ENCODE peak calls at places on chromosomes 16 and 17, in eight cellular contexts. One of them, this sample, is unnamed.

GRCh38 chr17:7852919-7853692 is 1.8 kb upstream of the TMEM88 start:
- ATAC-seq in activated B cell treated with CpG ODN at 0.5 μM for 24 hours: no peak
- ATAC-seq in activated CD8-positive, alpha-beta memory T cell treated with anti-CD3 and anti-CD28 coated beads, Interleukin-2, amount 10 ng/mL, durations not matched to agents 7 days and 5 days: no peak
- ATAC-seq in CD4-positive, CD25-positive, alpha-beta regulatory T cell: no peak
- ATAC-seq in mucosa of descending colon: no peak
- ATAC-seq in activated T-cell treated with anti-CD3 and anti-CD28 coated beads, Interleukin-2, amount 50 U/mL, for 72 hours: no peak
- ATAC-seq in stimulated activated naive CD8-positive, alpha-beta T cell treated with anti-CD3 and anti-CD28 coated beads, Interleukin-15, amount 100 ng/mL, for 72 hours: no peak
- ATAC-seq in naive thymus-derived CD4-positive, alpha-beta T cell: no peak
- ATAC-seq in this sample: no peak

GRCh38 chr17:57498443-57498842 is 242.1 kb downstream of the MSI2 start:
- ATAC-seq in activated B cell treated with CpG ODN at 0.5 μM for 24 hours: peak
- ATAC-seq in activated CD8-positive, alpha-beta memory T cell treated with anti-CD3 and anti-CD28 coated beads, Interleukin-2, amount 10 ng/mL, durations not matched to agents 7 days and 5 days: no peak
- ATAC-seq in CD4-positive, CD25-positive, alpha-beta regulatory T cell: no peak
- ATAC-seq in mucosa of descending colon: no peak
- ATAC-seq in activated T-cell treated with anti-CD3 and anti-CD28 coated beads, Interleukin-2, amount 50 U/mL, for 72 hours: no peak
- ATAC-seq in stimulated activated naive CD8-positive, alpha-beta T cell treated with anti-CD3 and anti-CD28 coated beads, Interleukin-15, amount 100 ng/mL, for 72 hours: no peak
- ATAC-seq in naive thymus-derived CD4-positive, alpha-beta T cell: no peak
- ATAC-seq in this sample: no peak

GRCh38 chr17:40637931-40638330 is 9.7 kb downstream of the SMARCE1 start:
- ATAC-seq in activated B cell treated with CpG ODN at 0.5 μM for 24 hours: no peak
- ATAC-seq in activated CD8-positive, alpha-beta memory T cell treated with anti-CD3 and anti-CD28 coated beads, Interleukin-2, amount 10 ng/mL, durations not matched to agents 7 days and 5 days: no peak
- ATAC-seq in CD4-positive, CD25-positive, alpha-beta regulatory T cell: no peak
- ATAC-seq in mucosa of descending colon: no peak
- ATAC-seq in activated T-cell treated with anti-CD3 and anti-CD28 coated beads, Interleukin-2, amount 50 U/mL, for 72 hours: no peak
- ATAC-seq in stimulated activated naive CD8-positive, alpha-beta T cell treated with anti-CD3 and anti-CD28 coated beads, Interleukin-15, amount 100 ng/mL, for 72 hours: no peak
- ATAC-seq in naive thymus-derived CD4-positive, alpha-beta T cell: no peak
- ATAC-seq in this sample: no peak

GRCh38 chr17:16568541-16569357 is at the start of gene ZNF287:
- ATAC-seq in activated B cell treated with CpG ODN at 0.5 μM for 24 hours: peak
- ATAC-seq in activated CD8-positive, alpha-beta memory T cell treated with anti-CD3 and anti-CD28 coated beads, Interleukin-2, amount 10 ng/mL, durations not matched to agents 7 days and 5 days: peak
- ATAC-seq in CD4-positive, CD25-positive, alpha-beta regulatory T cell: peak
- ATAC-seq in mucosa of descending colon: peak
- ATAC-seq in activated T-cell treated with anti-CD3 and anti-CD28 coated beads, Interleukin-2, amount 50 U/mL, for 72 hours: peak
- ATAC-seq in stimulated activated naive CD8-positive, alpha-beta T cell treated with anti-CD3 and anti-CD28 coated beads, Interleukin-15, amount 100 ng/mL, for 72 hours: peak
- ATAC-seq in naive thymus-derived CD4-positive, alpha-beta T cell: peak
- ATAC-seq in this sample: peak

GRCh38 chr16:57485091-57485915 is 990 bp downstream of the DOK4 start:
- ATAC-seq in activated B cell treated with CpG ODN at 0.5 μM for 24 hours: no peak
- ATAC-seq in activated CD8-positive, alpha-beta memory T cell treated with anti-CD3 and anti-CD28 coated beads, Interleukin-2, amount 10 ng/mL, durations not matched to agents 7 days and 5 days: no peak
- ATAC-seq in CD4-positive, CD25-positive, alpha-beta regulatory T cell: no peak
- ATAC-seq in mucosa of descending colon: peak
- ATAC-seq in activated T-cell treated with anti-CD3 and anti-CD28 coated beads, Interleukin-2, amount 50 U/mL, for 72 hours: no peak
- ATAC-seq in stimulated activated naive CD8-positive, alpha-beta T cell treated with anti-CD3 and anti-CD28 coated beads, Interleukin-15, amount 100 ng/mL, for 72 hours: no peak
- ATAC-seq in naive thymus-derived CD4-positive, alpha-beta T cell: no peak
- ATAC-seq in this sample: peak

GRCh38 chr17:64040201-64040600 is 19.8 kb upstream of the ICAM2 start:
- ATAC-seq in activated B cell treated with CpG ODN at 0.5 μM for 24 hours: no peak
- ATAC-seq in activated CD8-positive, alpha-beta memory T cell treated with anti-CD3 and anti-CD28 coated beads, Interleukin-2, amount 10 ng/mL, durations not matched to agents 7 days and 5 days: no peak
- ATAC-seq in CD4-positive, CD25-positive, alpha-beta regulatory T cell: no peak
- ATAC-seq in mucosa of descending colon: peak
- ATAC-seq in activated T-cell treated with anti-CD3 and anti-CD28 coated beads, Interleukin-2, amount 50 U/mL, for 72 hours: no peak
- ATAC-seq in stimulated activated naive CD8-positive, alpha-beta T cell treated with anti-CD3 and anti-CD28 coated beads, Interleukin-15, amount 100 ng/mL, for 72 hours: no peak
- ATAC-seq in naive thymus-derived CD4-positive, alpha-beta T cell: no peak
- ATAC-seq in this sample: no peak

GRCh38 chr16:84687715-84688114 is 12.1 kb upstream of the USP10 start:
- ATAC-seq in activated B cell treated with CpG ODN at 0.5 μM for 24 hours: peak
- ATAC-seq in activated CD8-positive, alpha-beta memory T cell treated with anti-CD3 and anti-CD28 coated beads, Interleukin-2, amount 10 ng/mL, durations not matched to agents 7 days and 5 days: peak
- ATAC-seq in CD4-positive, CD25-positive, alpha-beta regulatory T cell: peak
- ATAC-seq in mucosa of descending colon: peak
- ATAC-seq in activated T-cell treated with anti-CD3 and anti-CD28 coated beads, Interleukin-2, amount 50 U/mL, for 72 hours: peak
- ATAC-seq in stimulated activated naive CD8-positive, alpha-beta T cell treated with anti-CD3 and anti-CD28 coated beads, Interleukin-15, amount 100 ng/mL, for 72 hours: peak
- ATAC-seq in naive thymus-derived CD4-positive, alpha-beta T cell: peak
- ATAC-seq in this sample: peak

GRCh38 chr16:8936421-8936820 is 27.3 kb downstream of the USP7 start:
- ATAC-seq in activated B cell treated with CpG ODN at 0.5 μM for 24 hours: peak
- ATAC-seq in activated CD8-positive, alpha-beta memory T cell treated with anti-CD3 and anti-CD28 coated beads, Interleukin-2, amount 10 ng/mL, durations not matched to agents 7 days and 5 days: peak
- ATAC-seq in CD4-positive, CD25-positive, alpha-beta regulatory T cell: peak
- ATAC-seq in mucosa of descending colon: peak
- ATAC-seq in activated T-cell treated with anti-CD3 and anti-CD28 coated beads, Interleukin-2, amount 50 U/mL, for 72 hours: peak
- ATAC-seq in stimulated activated naive CD8-positive, alpha-beta T cell treated with anti-CD3 and anti-CD28 coated beads, Interleukin-15, amount 100 ng/mL, for 72 hours: peak
- ATAC-seq in naive thymus-derived CD4-positive, alpha-beta T cell: peak
- ATAC-seq in this sample: peak

GRCh38 chr17:9409430-9409829 is 166.2 kb downstream of the STX8 start:
- ATAC-seq in activated B cell treated with CpG ODN at 0.5 μM for 24 hours: no peak
- ATAC-seq in activated CD8-positive, alpha-beta memory T cell treated with anti-CD3 and anti-CD28 coated beads, Interleukin-2, amount 10 ng/mL, durations not matched to agents 7 days and 5 days: no peak
- ATAC-seq in CD4-positive, CD25-positive, alpha-beta regulatory T cell: no peak
- ATAC-seq in mucosa of descending colon: no peak
- ATAC-seq in activated T-cell treated with anti-CD3 and anti-CD28 coated beads, Interleukin-2, amount 50 U/mL, for 72 hours: no peak
- ATAC-seq in stimulated activated naive CD8-positive, alpha-beta T cell treated with anti-CD3 and anti-CD28 coated beads, Interleukin-15, amount 100 ng/mL, for 72 hours: no peak
- ATAC-seq in naive thymus-derived CD4-positive, alpha-beta T cell: no peak
- ATAC-seq in this sample: no peak

GRCh38 chr17:41672153-41672552 is 16.5 kb upstream of the EIF1 start:
- ATAC-seq in activated B cell treated with CpG ODN at 0.5 μM for 24 hours: no peak
- ATAC-seq in activated CD8-positive, alpha-beta memory T cell treated with anti-CD3 and anti-CD28 coated beads, Interleukin-2, amount 10 ng/mL, durations not matched to agents 7 days and 5 days: no peak
- ATAC-seq in CD4-positive, CD25-positive, alpha-beta regulatory T cell: no peak
- ATAC-seq in mucosa of descending colon: no peak
- ATAC-seq in activated T-cell treated with anti-CD3 and anti-CD28 coated beads, Interleukin-2, amount 50 U/mL, for 72 hours: peak
- ATAC-seq in stimulated activated naive CD8-positive, alpha-beta T cell treated with anti-CD3 and anti-CD28 coated beads, Interleukin-15, amount 100 ng/mL, for 72 hours: peak
- ATAC-seq in naive thymus-derived CD4-positive, alpha-beta T cell: no peak
- ATAC-seq in this sample: no peak

GRCh38 chr16:2191446-2191706 is 5.0 kb downstream of the CASKIN1 start:
- ATAC-seq in activated B cell treated with CpG ODN at 0.5 μM for 24 hours: no peak
- ATAC-seq in activated CD8-positive, alpha-beta memory T cell treated with anti-CD3 and anti-CD28 coated beads, Interleukin-2, amount 10 ng/mL, durations not matched to agents 7 days and 5 days: no peak
- ATAC-seq in CD4-positive, CD25-positive, alpha-beta regulatory T cell: no peak
- ATAC-seq in mucosa of descending colon: no peak
- ATAC-seq in activated T-cell treated with anti-CD3 and anti-CD28 coated beads, Interleukin-2, amount 50 U/mL, for 72 hours: no peak
- ATAC-seq in stimulated activated naive CD8-positive, alpha-beta T cell treated with anti-CD3 and anti-CD28 coated beads, Interleukin-15, amount 100 ng/mL, for 72 hours: no peak
- ATAC-seq in naive thymus-derived CD4-positive, alpha-beta T cell: no peak
- ATAC-seq in this sample: no peak

GRCh38 chr17:42750730-42751356 is 6.0 kb upstream of the EZH1 start:
- ATAC-seq in activated B cell treated with CpG ODN at 0.5 μM for 24 hours: no peak
- ATAC-seq in activated CD8-positive, alpha-beta memory T cell treated with anti-CD3 and anti-CD28 coated beads, Interleukin-2, amount 10 ng/mL, durations not matched to agents 7 days and 5 days: no peak
- ATAC-seq in CD4-positive, CD25-positive, alpha-beta regulatory T cell: no peak
- ATAC-seq in mucosa of descending colon: no peak
- ATAC-seq in activated T-cell treated with anti-CD3 and anti-CD28 coated beads, Interleukin-2, amount 50 U/mL, for 72 hours: no peak
- ATAC-seq in stimulated activated naive CD8-positive, alpha-beta T cell treated with anti-CD3 and anti-CD28 coated beads, Interleukin-15, amount 100 ng/mL, for 72 hours: no peak
- ATAC-seq in naive thymus-derived CD4-positive, alpha-beta T cell: no peak
- ATAC-seq in this sample: no peak

GRCh38 chr17:11852911-11853310 is 144.4 kb downstream of the ZNF18 start:
- ATAC-seq in activated B cell treated with CpG ODN at 0.5 μM for 24 hours: no peak
- ATAC-seq in activated CD8-positive, alpha-beta memory T cell treated with anti-CD3 and anti-CD28 coated beads, Interleukin-2, amount 10 ng/mL, durations not matched to agents 7 days and 5 days: no peak
- ATAC-seq in CD4-positive, CD25-positive, alpha-beta regulatory T cell: no peak
- ATAC-seq in mucosa of descending colon: peak
- ATAC-seq in activated T-cell treated with anti-CD3 and anti-CD28 coated beads, Interleukin-2, amount 50 U/mL, for 72 hours: no peak
- ATAC-seq in stimulated activated naive CD8-positive, alpha-beta T cell treated with anti-CD3 and anti-CD28 coated beads, Interleukin-15, amount 100 ng/mL, for 72 hours: no peak
- ATAC-seq in naive thymus-derived CD4-positive, alpha-beta T cell: no peak
- ATAC-seq in this sample: peak

GRCh38 chr17:81325057-81325973 is 30.2 kb upstream of the SLC38A10 start:
- ATAC-seq in activated B cell treated with CpG ODN at 0.5 μM for 24 hours: no peak
- ATAC-seq in activated CD8-positive, alpha-beta memory T cell treated with anti-CD3 and anti-CD28 coated beads, Interleukin-2, amount 10 ng/mL, durations not matched to agents 7 days and 5 days: no peak
- ATAC-seq in CD4-positive, CD25-positive, alpha-beta regulatory T cell: no peak
- ATAC-seq in mucosa of descending colon: no peak
- ATAC-seq in activated T-cell treated with anti-CD3 and anti-CD28 coated beads, Interleukin-2, amount 50 U/mL, for 72 hours: no peak
- ATAC-seq in stimulated activated naive CD8-positive, alpha-beta T cell treated with anti-CD3 and anti-CD28 coated beads, Interleukin-15, amount 100 ng/mL, for 72 hours: no peak
- ATAC-seq in naive thymus-derived CD4-positive, alpha-beta T cell: no peak
- ATAC-seq in this sample: no peak

GRCh38 chr16:11396241-11397048 is 51.2 kb downstream of the RMI2 start:
- ATAC-seq in activated B cell treated with CpG ODN at 0.5 μM for 24 hours: peak
- ATAC-seq in activated CD8-positive, alpha-beta memory T cell treated with anti-CD3 and anti-CD28 coated beads, Interleukin-2, amount 10 ng/mL, durations not matched to agents 7 days and 5 days: peak
- ATAC-seq in CD4-positive, CD25-positive, alpha-beta regulatory T cell: no peak
- ATAC-seq in mucosa of descending colon: peak
- ATAC-seq in activated T-cell treated with anti-CD3 and anti-CD28 coated beads, Interleukin-2, amount 50 U/mL, for 72 hours: peak
- ATAC-seq in stimulated activated naive CD8-positive, alpha-beta T cell treated with anti-CD3 and anti-CD28 coated beads, Interleukin-15, amount 100 ng/mL, for 72 hours: peak
- ATAC-seq in naive thymus-derived CD4-positive, alpha-beta T cell: peak
- ATAC-seq in this sample: peak

GRCh38 chr17:29682054-29682453 is 59.3 kb upstream of the CORO6 start:
- ATAC-seq in activated B cell treated with CpG ODN at 0.5 μM for 24 hours: peak
- ATAC-seq in activated CD8-positive, alpha-beta memory T cell treated with anti-CD3 and anti-CD28 coated beads, Interleukin-2, amount 10 ng/mL, durations not matched to agents 7 days and 5 days: no peak
- ATAC-seq in CD4-positive, CD25-positive, alpha-beta regulatory T cell: no peak
- ATAC-seq in mucosa of descending colon: peak
- ATAC-seq in activated T-cell treated with anti-CD3 and anti-CD28 coated beads, Interleukin-2, amount 50 U/mL, for 72 hours: no peak
- ATAC-seq in stimulated activated naive CD8-positive, alpha-beta T cell treated with anti-CD3 and anti-CD28 coated beads, Interleukin-15, amount 100 ng/mL, for 72 hours: no peak
- ATAC-seq in naive thymus-derived CD4-positive, alpha-beta T cell: peak
- ATAC-seq in this sample: peak

GRCh38 chr16:66979011-66979717 is 9.2 kb upstream of the CES4A start:
- ATAC-seq in activated B cell treated with CpG ODN at 0.5 μM for 24 hours: no peak
- ATAC-seq in activated CD8-positive, alpha-beta memory T cell treated with anti-CD3 and anti-CD28 coated beads, Interleukin-2, amount 10 ng/mL, durations not matched to agents 7 days and 5 days: no peak
- ATAC-seq in CD4-positive, CD25-positive, alpha-beta regulatory T cell: no peak
- ATAC-seq in mucosa of descending colon: no peak
- ATAC-seq in activated T-cell treated with anti-CD3 and anti-CD28 coated beads, Interleukin-2, amount 50 U/mL, for 72 hours: no peak
- ATAC-seq in stimulated activated naive CD8-positive, alpha-beta T cell treated with anti-CD3 and anti-CD28 coated beads, Interleukin-15, amount 100 ng/mL, for 72 hours: no peak
- ATAC-seq in naive thymus-derived CD4-positive, alpha-beta T cell: no peak
- ATAC-seq in this sample: peak

GRCh38 chr17:27764589-27764988 is 35.7 kb downstream of the NOS2 start:
- ATAC-seq in activated B cell treated with CpG ODN at 0.5 μM for 24 hours: no peak
- ATAC-seq in activated CD8-positive, alpha-beta memory T cell treated with anti-CD3 and anti-CD28 coated beads, Interleukin-2, amount 10 ng/mL, durations not matched to agents 7 days and 5 days: no peak
- ATAC-seq in CD4-positive, CD25-positive, alpha-beta regulatory T cell: no peak
- ATAC-seq in mucosa of descending colon: no peak
- ATAC-seq in activated T-cell treated with anti-CD3 and anti-CD28 coated beads, Interleukin-2, amount 50 U/mL, for 72 hours: no peak
- ATAC-seq in stimulated activated naive CD8-positive, alpha-beta T cell treated with anti-CD3 and anti-CD28 coated beads, Interleukin-15, amount 100 ng/mL, for 72 hours: no peak
- ATAC-seq in naive thymus-derived CD4-positive, alpha-beta T cell: no peak
- ATAC-seq in this sample: no peak

GRCh38 chr17:66304304-66305174 is 2.1 kb downstream of the PRKCA start:
- ATAC-seq in activated B cell treated with CpG ODN at 0.5 μM for 24 hours: no peak
- ATAC-seq in activated CD8-positive, alpha-beta memory T cell treated with anti-CD3 and anti-CD28 coated beads, Interleukin-2, amount 10 ng/mL, durations not matched to agents 7 days and 5 days: peak
- ATAC-seq in CD4-positive, CD25-positive, alpha-beta regulatory T cell: no peak
- ATAC-seq in mucosa of descending colon: peak
- ATAC-seq in activated T-cell treated with anti-CD3 and anti-CD28 coated beads, Interleukin-2, amount 50 U/mL, for 72 hours: peak
- ATAC-seq in stimulated activated naive CD8-positive, alpha-beta T cell treated with anti-CD3 and anti-CD28 coated beads, Interleukin-15, amount 100 ng/mL, for 72 hours: peak
- ATAC-seq in naive thymus-derived CD4-positive, alpha-beta T cell: no peak
- ATAC-seq in this sample: no peak

GRCh38 chr17:69643686-69644085 is 229.2 kb downstream of the MAP2K6 start:
- ATAC-seq in activated B cell treated with CpG ODN at 0.5 μM for 24 hours: no peak
- ATAC-seq in activated CD8-positive, alpha-beta memory T cell treated with anti-CD3 and anti-CD28 coated beads, Interleukin-2, amount 10 ng/mL, durations not matched to agents 7 days and 5 days: no peak
- ATAC-seq in CD4-positive, CD25-positive, alpha-beta regulatory T cell: no peak
- ATAC-seq in mucosa of descending colon: no peak
- ATAC-seq in activated T-cell treated with anti-CD3 and anti-CD28 coated beads, Interleukin-2, amount 50 U/mL, for 72 hours: no peak
- ATAC-seq in stimulated activated naive CD8-positive, alpha-beta T cell treated with anti-CD3 and anti-CD28 coated beads, Interleukin-15, amount 100 ng/mL, for 72 hours: no peak
- ATAC-seq in naive thymus-derived CD4-positive, alpha-beta T cell: no peak
- ATAC-seq in this sample: no peak

GRCh38 chr17:82201498-82201910 is 11.1 kb downstream of the CCDC57 start:
- ATAC-seq in activated B cell treated with CpG ODN at 0.5 μM for 24 hours: no peak
- ATAC-seq in activated CD8-positive, alpha-beta memory T cell treated with anti-CD3 and anti-CD28 coated beads, Interleukin-2, amount 10 ng/mL, durations not matched to agents 7 days and 5 days: no peak
- ATAC-seq in CD4-positive, CD25-positive, alpha-beta regulatory T cell: no peak
- ATAC-seq in mucosa of descending colon: no peak
- ATAC-seq in activated T-cell treated with anti-CD3 and anti-CD28 coated beads, Interleukin-2, amount 50 U/mL, for 72 hours: no peak
- ATAC-seq in stimulated activated naive CD8-positive, alpha-beta T cell treated with anti-CD3 and anti-CD28 coated beads, Interleukin-15, amount 100 ng/mL, for 72 hours: no peak
- ATAC-seq in naive thymus-derived CD4-positive, alpha-beta T cell: no peak
- ATAC-seq in this sample: no peak

GRCh38 chr16:88792668-88793587 is 7.9 kb upstream of the PIEZO1 start:
- ATAC-seq in activated B cell treated with CpG ODN at 0.5 μM for 24 hours: no peak
- ATAC-seq in activated CD8-positive, alpha-beta memory T cell treated with anti-CD3 and anti-CD28 coated beads, Interleukin-2, amount 10 ng/mL, durations not matched to agents 7 days and 5 days: no peak
- ATAC-seq in CD4-positive, CD25-positive, alpha-beta regulatory T cell: no peak
- ATAC-seq in mucosa of descending colon: peak
- ATAC-seq in activated T-cell treated with anti-CD3 and anti-CD28 coated beads, Interleukin-2, amount 50 U/mL, for 72 hours: no peak
- ATAC-seq in stimulated activated naive CD8-positive, alpha-beta T cell treated with anti-CD3 and anti-CD28 coated beads, Interleukin-15, amount 100 ng/mL, for 72 hours: peak
- ATAC-seq in naive thymus-derived CD4-positive, alpha-beta T cell: no peak
- ATAC-seq in this sample: peak

GRCh38 chr17:75340636-75341035 is 51.4 kb upstream of the SLC25A19 start:
- ATAC-seq in activated B cell treated with CpG ODN at 0.5 μM for 24 hours: no peak
- ATAC-seq in activated CD8-positive, alpha-beta memory T cell treated with anti-CD3 and anti-CD28 coated beads, Interleukin-2, amount 10 ng/mL, durations not matched to agents 7 days and 5 days: no peak
- ATAC-seq in CD4-positive, CD25-positive, alpha-beta regulatory T cell: no peak
- ATAC-seq in mucosa of descending colon: no peak
- ATAC-seq in activated T-cell treated with anti-CD3 and anti-CD28 coated beads, Interleukin-2, amount 50 U/mL, for 72 hours: no peak
- ATAC-seq in stimulated activated naive CD8-positive, alpha-beta T cell treated with anti-CD3 and anti-CD28 coated beads, Interleukin-15, amount 100 ng/mL, for 72 hours: no peak
- ATAC-seq in naive thymus-derived CD4-positive, alpha-beta T cell: no peak
- ATAC-seq in this sample: no peak

GRCh38 chr16:67942510-67943255 is 1.2 kb downstream of the LCAT start:
- ATAC-seq in activated B cell treated with CpG ODN at 0.5 μM for 24 hours: peak
- ATAC-seq in activated CD8-positive, alpha-beta memory T cell treated with anti-CD3 and anti-CD28 coated beads, Interleukin-2, amount 10 ng/mL, durations not matched to agents 7 days and 5 days: no peak
- ATAC-seq in CD4-positive, CD25-positive, alpha-beta regulatory T cell: no peak
- ATAC-seq in mucosa of descending colon: peak
- ATAC-seq in activated T-cell treated with anti-CD3 and anti-CD28 coated beads, Interleukin-2, amount 50 U/mL, for 72 hours: no peak
- ATAC-seq in stimulated activated naive CD8-positive, alpha-beta T cell treated with anti-CD3 and anti-CD28 coated beads, Interleukin-15, amount 100 ng/mL, for 72 hours: peak
- ATAC-seq in naive thymus-derived CD4-positive, alpha-beta T cell: no peak
- ATAC-seq in this sample: no peak

GRCh38 chr17:1976000-1976682 is 49.0 kb downstream of the RTN4RL1 start:
- ATAC-seq in activated B cell treated with CpG ODN at 0.5 μM for 24 hours: no peak
- ATAC-seq in activated CD8-positive, alpha-beta memory T cell treated with anti-CD3 and anti-CD28 coated beads, Interleukin-2, amount 10 ng/mL, durations not matched to agents 7 days and 5 days: peak
- ATAC-seq in CD4-positive, CD25-positive, alpha-beta regulatory T cell: no peak
- ATAC-seq in mucosa of descending colon: no peak
- ATAC-seq in activated T-cell treated with anti-CD3 and anti-CD28 coated beads, Interleukin-2, amount 50 U/mL, for 72 hours: peak
- ATAC-seq in stimulated activated naive CD8-positive, alpha-beta T cell treated with anti-CD3 and anti-CD28 coated beads, Interleukin-15, amount 100 ng/mL, for 72 hours: peak
- ATAC-seq in naive thymus-derived CD4-positive, alpha-beta T cell: peak
- ATAC-seq in this sample: no peak

GRCh38 chr17:181213-182163 is at the start of gene DOC2B:
- ATAC-seq in activated B cell treated with CpG ODN at 0.5 μM for 24 hours: no peak
- ATAC-seq in activated CD8-positive, alpha-beta memory T cell treated with anti-CD3 and anti-CD28 coated beads, Interleukin-2, amount 10 ng/mL, durations not matched to agents 7 days and 5 days: peak
- ATAC-seq in CD4-positive, CD25-positive, alpha-beta regulatory T cell: no peak
- ATAC-seq in mucosa of descending colon: peak
- ATAC-seq in activated T-cell treated with anti-CD3 and anti-CD28 coated beads, Interleukin-2, amount 50 U/mL, for 72 hours: peak
- ATAC-seq in stimulated activated naive CD8-positive, alpha-beta T cell treated with anti-CD3 and anti-CD28 coated beads, Interleukin-15, amount 100 ng/mL, for 72 hours: peak
- ATAC-seq in naive thymus-derived CD4-positive, alpha-beta T cell: peak
- ATAC-seq in this sample: peak

GRCh38 chr17:19762515-19762961 is 14.4 kb upstream of the ALDH3A1 start:
- ATAC-seq in activated B cell treated with CpG ODN at 0.5 μM for 24 hours: peak
- ATAC-seq in activated CD8-positive, alpha-beta memory T cell treated with anti-CD3 and anti-CD28 coated beads, Interleukin-2, amount 10 ng/mL, durations not matched to agents 7 days and 5 days: peak
- ATAC-seq in CD4-positive, CD25-positive, alpha-beta regulatory T cell: peak
- ATAC-seq in mucosa of descending colon: peak
- ATAC-seq in activated T-cell treated with anti-CD3 and anti-CD28 coated beads, Interleukin-2, amount 50 U/mL, for 72 hours: peak
- ATAC-seq in stimulated activated naive CD8-positive, alpha-beta T cell treated with anti-CD3 and anti-CD28 coated beads, Interleukin-15, amount 100 ng/mL, for 72 hours: peak
- ATAC-seq in naive thymus-derived CD4-positive, alpha-beta T cell: peak
- ATAC-seq in this sample: peak